ENCODE peak calls at places on chromosomes 4 and X, in six cellular contexts. G, W, F, C, T and I are unnamed samples.

GRCh38 chrX:130810561-130810960 is 92.4 kb downstream of the ENOX2 start:
- DNase-seq in G (no peak), C (no peak), F (no peak), T (peak; percentile 7), W (no peak), I (no peak)

GRCh38 chrX:1147641-1148515 is 64.6 kb downstream of the CRLF2 start:
- DNase-seq in F (no peak), T (no peak), W (no peak), G (no peak), C (peak; percentile 51), I (no peak)

GRCh38 chr4:51931461-51931860 is 88.5 kb downstream of the DCUN1D4 start:
- DNase-seq in T (no peak), G (no peak), F (no peak), C (no peak), W (no peak), I (no peak)

GRCh38 chr4:151199496-151200190 is 77.3 kb upstream of the PRSS48 start:
- DNase-seq in C (no peak), T (no peak), W (no peak), F (no peak), G (no peak), I (no peak)

GRCh38 chr4:99180367-99181169 is 36.5 kb upstream of the ADH4 start:
- DNase-seq in F (no peak), T (no peak), C (no peak), W (no peak), G (peak; percentile 44), I (no peak)

GRCh38 chr4:128416921-128417320 is 129.3 kb upstream of the PGRMC2 start:
- DNase-seq in F (no peak), W (no peak), C (no peak), T (no peak), G (no peak), I (no peak)

GRCh38 chr4:6342530-6343293 is 73.1 kb downstream of the WFS1 start:
- DNase-seq in T (peak; percentile 37), C (no peak), F (no peak), W (no peak), G (no peak), I (no peak)

GRCh38 chr4:111537861-111538260 is 607.4 kb upstream of the FAM241A start:
- DNase-seq in T (no peak), W (no peak), G (peak; percentile 8), F (no peak), C (no peak), I (no peak)

GRCh38 chr4:17701146-17701859 is 80.1 kb downstream of the FAM184B start:
- DNase-seq in T (no peak), F (no peak), G (no peak), C (no peak), W (no peak), I (no peak)

GRCh38 chr4:86894465-86894864 is 2.2 kb upstream of the C4orf36 start:
- DNase-seq in T (no peak), W (no peak), C (no peak), G (no peak), F (no peak), I (no peak)

GRCh38 chr4:100106982-100107381 is 83.3 kb downstream of the DDIT4L start:
- DNase-seq in T (no peak), F (no peak), G (no peak), W (no peak), C (no peak), I (no peak)

GRCh38 chr4:3471886-3472285 is 8.8 kb downstream of the DOK7 start:
- DNase-seq in W (no peak), C (no peak), F (no peak), T (peak; percentile 10), G (no peak), I (no peak)

GRCh38 chr4:56496241-56496640 is 9.3 kb upstream of the ARL9 start:
- DNase-seq in C (no peak), W (no peak), G (no peak), F (no peak), T (no peak), I (no peak)

GRCh38 chr4:164856396-164856795 is 20.6 kb upstream of the APELA start:
- DNase-seq in F (no peak), T (no peak), C (no peak), G (no peak), W (no peak), I (no peak)

GRCh38 chr4:99159699-99160098 is 15.6 kb upstream of the ADH4 start:
- DNase-seq in F (no peak), G (no peak), T (no peak), C (no peak), W (no peak), I (no peak)

GRCh38 chr4:150722908-150723362 is 141.0 kb downstream of the MAB21L2 start:
- DNase-seq in F (peak; percentile 69), T (peak; percentile 61), C (peak; percentile 80), W (no peak), G (no peak), I (peak; percentile 42)

GRCh38 chr4:5804656-5805055 is 88.2 kb downstream of the CRMP1 start:
- DNase-seq in G (no peak), C (no peak), W (peak; percentile 41), T (no peak), F (no peak), I (no peak)

GRCh38 chrX:45801554-45801953 is 600.9 kb upstream of the DIPK2B start:
- DNase-seq in C (no peak), G (no peak), F (no peak), W (no peak), T (no peak), I (no peak)

GRCh38 chr4:173169428-173170209 is 1.0 kb downstream of the GALNT7 start:
- DNase-seq in W (peak; percentile 81), F (peak; percentile 63), G (no peak), T (peak; percentile 61), C (peak; percentile 54), I (peak; percentile 63)

GRCh38 chr4:26252349-26252748 is 68.5 kb upstream of the RBPJ start:
- DNase-seq in G (no peak), T (no peak), C (no peak), W (no peak), F (no peak), I (peak; percentile 78)

GRCh38 chrX:63530654-63531053 is 179.5 kb upstream of the SPIN4 start:
- DNase-seq in C (no peak), G (no peak), W (no peak), T (no peak), F (no peak), I (no peak)

GRCh38 chrX:63526863-63527262 is 175.7 kb upstream of the SPIN4 start:
- DNase-seq in G (no peak), C (no peak), F (no peak), T (no peak), W (no peak), I (no peak)

GRCh38 chrX:63525491-63525890 is 174.4 kb upstream of the SPIN4 start:
- DNase-seq in C (no peak), F (no peak), T (no peak), G (no peak), W (no peak), I (no peak)

DNA sequence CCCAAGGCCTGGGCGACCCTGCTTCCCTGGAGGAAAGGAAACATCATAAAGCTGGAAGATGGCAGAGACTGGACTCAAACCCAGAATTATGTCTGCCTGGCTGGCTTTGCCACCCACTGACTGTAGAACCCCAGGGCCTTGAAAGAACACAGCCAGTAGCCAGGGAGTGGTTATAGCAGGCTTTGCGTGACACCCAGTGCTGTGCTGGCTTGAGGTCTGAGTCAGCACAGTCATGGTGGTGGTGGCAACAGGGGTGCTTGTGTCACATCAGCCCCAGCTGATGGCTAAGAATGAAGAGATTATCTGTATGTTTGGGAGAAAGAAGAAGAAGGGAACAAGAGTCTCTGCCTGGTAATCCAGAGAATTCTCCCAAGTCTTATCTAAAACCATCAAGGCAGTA is 178.8 kb upstream of the SPIN4 start:
- DNase-seq in W (no peak), F (no peak), G (no peak), T (no peak), C (no peak), I (no peak)
- TF ChIP-seq CTCF in W (no peak), F (no peak), G (no peak), T (no peak), C (no peak), I (no peak)

DNA sequence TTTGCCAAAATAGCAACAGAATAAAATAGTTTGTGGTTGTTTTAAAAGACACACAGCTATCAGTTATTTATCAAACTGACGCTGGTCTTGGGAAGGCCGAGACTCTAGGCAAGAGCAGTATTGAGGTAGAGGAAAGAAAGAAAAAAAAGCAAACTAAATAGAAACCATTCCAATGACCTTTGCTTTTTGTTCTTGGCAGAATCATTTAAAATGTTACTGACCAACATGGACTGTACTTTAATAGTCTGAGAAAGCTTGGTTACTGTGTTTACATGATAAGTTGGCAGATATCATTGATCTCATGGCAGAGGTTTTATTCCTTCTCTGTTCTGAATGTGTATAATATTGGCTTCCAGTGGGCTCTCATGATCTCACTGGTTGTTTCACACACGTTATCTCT is 11.9 kb downstream of the CWH43 start:
- DNase-seq in G (no peak), F (no peak), C (no peak), W (no peak), T (no peak), I (no peak)
- H3K9me3 ChIP-seq in G (no peaks in the 10 kb centered on the region), F (peaks cover 4% of the 10 kb centered on the region), C (no peaks in the 10 kb centered on the region), W (no peaks in the 10 kb centered on the region), T (no peaks in the 10 kb centered on the region), I (no peaks in the 10 kb centered on the region)

GRCh38 chrX:27924261-27924660 is 57.0 kb downstream of the DCAF8L1 start:
- DNase-seq in F (no peak), T (no peak), G (no peak), C (no peak), W (no peak), I (no peak)

GRCh38 chrX:27917713-27918500 is 63.3 kb downstream of the DCAF8L1 start:
- DNase-seq in C (no peak), T (no peak), W (no peak), G (no peak), F (no peak), I (no peak)

GRCh38 chrX:27924718-27925117 is 56.5 kb downstream of the DCAF8L1 start:
- DNase-seq in W (no peak), T (no peak), C (no peak), F (no peak), G (no peak), I (no peak)

GRCh38 chrX:27915617-27916016 is 65.6 kb downstream of the DCAF8L1 start:
- DNase-seq in C (no peak), T (no peak), G (no peak), F (no peak), W (no peak), I (no peak)

DNA sequence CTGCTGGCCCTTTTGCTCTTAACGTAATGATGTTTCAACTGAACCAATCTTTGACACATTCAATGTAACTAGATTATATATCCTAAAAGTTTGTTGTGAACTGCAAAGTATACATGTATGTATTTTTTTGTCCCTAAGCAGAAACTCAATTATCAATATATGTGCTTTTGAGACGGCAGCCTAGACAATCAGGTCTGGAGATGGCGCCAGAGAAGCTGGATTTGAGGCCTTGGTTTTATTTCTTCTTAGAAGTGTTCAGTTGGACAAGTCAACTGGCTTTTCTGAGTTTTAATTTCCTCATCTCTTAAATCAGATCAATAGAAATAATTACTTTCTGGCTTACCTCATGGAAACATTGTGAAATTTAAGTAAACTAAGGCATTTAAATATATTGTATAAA is 62.5 kb downstream of the DCAF8L1 start:
- DNase-seq in G (no peak), F (no peak), W (no peak), C (no peak), T (no peak), I (peak; percentile 7)
- TF ChIP-seq CTCF in G (peak; percentile 38), F (no peak), W (no peak), C (no peak), T (no peak), I (peak; percentile 21)

DNA sequence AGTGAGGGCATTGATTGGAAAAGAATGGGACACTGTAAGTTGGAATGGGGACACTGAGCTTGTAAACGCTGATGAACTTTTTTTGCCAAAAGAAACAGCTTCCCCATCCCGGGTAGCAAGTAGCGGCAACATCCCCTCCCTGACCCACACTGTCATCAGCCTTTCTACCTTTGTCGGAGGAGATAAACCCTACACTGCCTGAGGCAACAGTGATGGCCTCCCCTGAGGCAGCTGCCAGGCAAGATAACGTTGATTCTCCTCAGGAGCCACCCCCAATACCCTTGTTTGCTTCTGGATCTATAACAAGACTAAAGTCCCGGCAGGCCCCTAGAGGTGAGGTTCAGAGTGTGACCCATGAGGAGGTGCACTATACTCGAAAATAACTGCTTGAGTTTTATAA is 10.3 kb upstream of the RAB33B start:
- DNase-seq in C (no peak), G (no peak), F (no peak), T (no peak), W (no peak), I (no peak)
- H3K9me3 ChIP-seq in C (peaks cover 13% of the 10 kb centered on the region), G (peaks cover 3% of the 10 kb centered on the region), F (peaks cover 5% of the 10 kb centered on the region), T (no peaks in the 10 kb centered on the region), W (peaks cover 5% of the 10 kb centered on the region), I (no peaks in the 10 kb centered on the region)